ENCODE peak calls at places on chromosome X, in four cellular contexts. K, D, R and T are unnamed samples.

GRCh38 chrX:120251471-120252011 is 929 bp downstream of the ZBTB33 start:
- DNase-seq in K (no peak), D (peak), R (peak), T (peak)

GRCh38 chrX:46547857-46548256 is 2.6 kb upstream of the ZNF674 start:
- DNase-seq in K (peak), D (no peak), R (peak), T (peak)

GRCh38 chrX:102651242-102651967 is at the start of gene GPRASP1:
- DNase-seq in K (peak), D (peak), R (no peak), T (peak)

GRCh38 chrX:47607091-47607490 is 12.6 kb downstream of the SYN1 start:
- DNase-seq in K (no peak), D (no peak), R (no peak), T (peak)

GRCh38 chrX:101377542-101377941 is 8.4 kb downstream of the BTK start:
- DNase-seq in K (no peak), D (no peak), R (no peak), T (no peak)

GRCh38 chrX:109635151-109635550 is 10.2 kb upstream of the KCNE5 start:
- DNase-seq in K (peak), D (peak), R (peak), T (peak)

GRCh38 chrX:39609941-39610340 is 487.8 kb downstream of the BCOR start:
- DNase-seq in K (no peak), D (no peak), R (no peak), T (no peak)

GRCh38 chrX:115023139-115023538 is 5.7 kb upstream of the IL13RA2 start:
- DNase-seq in K (peak), D (no peak), R (peak), T (peak)

GRCh38 chrX:15525664-15526416 is 25.2 kb downstream of the BMX start:
- DNase-seq in K (no peak), D (no peak), R (no peak), T (no peak)

GRCh38 chrX:77347572-77347971 is 99.6 kb upstream of the FGF16 start:
- DNase-seq in K (no peak), D (no peak), R (peak), T (no peak)

GRCh38 chrX:12439396-12439795 is 301.1 kb downstream of the FRMPD4 start:
- DNase-seq in K (no peak), D (no peak), R (peak), T (peak)

GRCh38 chrX:100830547-100830946 is 10.4 kb downstream of the CSTF2 start:
- DNase-seq in K (no peak), D (no peak), R (no peak), T (no peak)

GRCh38 chrX:129600981-129601424 is 53.8 kb downstream of the APLN start:
- DNase-seq in K (peak), D (peak), R (peak), T (peak)

GRCh38 chrX:11382935-11383334 is 89.7 kb downstream of the AMELX start:
- DNase-seq in K (no peak), D (no peak), R (no peak), T (peak)

GRCh38 chrX:105822138-105823091 is at the start of gene NRK:
- DNase-seq in K (peak), D (peak), R (peak), T (no peak)

GRCh38 chrX:11499076-11500044 is 166.4 kb downstream of the ARHGAP6 start:
- DNase-seq in K (peak), D (no peak), R (peak), T (peak)

GRCh38 chrX:143669395-143669794 is 33.5 kb upstream of the SLITRK4 start:
- DNase-seq in K (no peak), D (peak), R (peak), T (peak)

GRCh38 chrX:41022579-41022978 is 62.7 kb upstream of the USP9X start:
- DNase-seq in K (no peak), D (no peak), R (peak), T (peak)

GRCh38 chrX:23332101-23332887 is 2.4 kb upstream of the PTCHD1 start:
- DNase-seq in K (no peak), D (peak), R (no peak), T (no peak)
- H3K4me3 ChIP-seq in K (peak), D (peak), R (no peak), T (no peak)

DNA sequence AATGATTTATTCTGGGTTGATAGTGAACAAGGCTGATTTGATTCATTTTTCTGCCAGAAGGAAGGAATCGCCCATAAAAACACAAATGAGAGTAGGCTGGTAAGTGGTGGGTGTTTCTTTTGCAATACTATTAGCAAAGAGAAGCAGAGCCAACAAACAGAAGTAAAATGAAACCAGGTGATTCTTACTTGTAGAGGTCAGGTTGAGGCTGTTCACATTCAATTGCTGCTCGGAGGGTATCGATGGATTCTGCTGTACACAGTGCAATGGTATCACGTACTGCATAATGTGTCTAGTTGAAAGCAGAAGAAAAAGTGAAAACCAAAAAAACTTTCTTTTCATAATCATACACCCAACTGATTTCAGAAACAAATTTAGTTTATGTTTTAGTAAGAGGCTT is 94.1 kb upstream of the MCF2 start:
- DNase-seq in K (no peak), D (no peak), R (no peak), T (no peak)
- TF ChIP-seq CTCF in K (no peak), D (no peak), R (no peak), T (no peak)

DNA sequence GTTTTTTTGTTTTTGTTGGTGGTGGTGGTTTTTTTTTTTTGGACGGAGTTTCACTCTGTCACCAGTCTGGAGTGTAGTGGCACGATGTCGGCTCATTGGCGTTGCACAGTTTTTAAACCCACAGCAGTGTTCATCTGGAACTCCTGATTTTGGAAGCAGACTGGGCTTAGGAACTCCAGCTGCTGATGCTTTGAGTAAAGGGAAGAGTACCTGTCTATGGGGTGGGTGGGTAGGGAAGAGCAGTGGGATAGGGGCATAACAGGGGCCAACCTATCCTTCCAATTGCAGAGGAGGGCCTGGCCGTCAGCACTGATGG is 2.0 kb downstream of the CD99 start:
- DNase-seq in K (no peak), D (no peak), R (no peak), T (no peak)
- H3K4me3 ChIP-seq in K (peak), D (no peak), R (no peak), T (peak)

DNA sequence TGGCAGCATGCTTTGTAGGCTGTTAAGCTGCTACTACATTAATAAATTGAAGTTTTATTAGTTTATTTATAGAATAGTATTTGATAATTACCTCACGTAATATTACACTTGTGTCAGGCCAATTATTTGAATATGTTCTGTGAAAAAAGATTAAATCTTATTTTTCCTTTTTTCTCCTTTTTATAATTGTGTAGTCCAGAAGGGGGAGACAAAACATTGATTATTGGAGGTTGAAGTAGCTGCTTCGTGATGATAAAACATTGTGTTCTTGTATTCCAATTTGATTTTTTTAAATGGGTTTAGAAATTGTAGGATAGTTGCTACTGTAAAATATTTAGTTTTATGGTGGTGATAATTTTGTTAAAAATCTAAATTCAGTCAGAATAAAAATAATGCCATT is 85.7 kb downstream of the DIAPH2 start:
- DNase-seq in K (no peak), D (peak), R (peak), T (peak)
- TF ChIP-seq CTCF in K (peak), D (no peak), R (no peak), T (peak)